ENCODE peak calls at places on chromosomes 12 and 14, in four cellular contexts. W, X, G and O are unnamed samples.
A peak's percentile ranks its signal among the peaks of the same experiment; 100 is the strongest.

GRCh38 chr12:4849024-4849594 is 60.6 kb upstream of the KCNA1 start:
- DNase-seq in X (peak; percentile 61), G (peak; percentile 38), W (peak; percentile 34), O (no peak)

GRCh38 chr12:53746592-53747491 is 4.9 kb downstream of the CISTR start:
- DNase-seq in X (peak; percentile 87), G (peak; percentile 83), W (peak; percentile 90), O (peak; percentile 70)

GRCh38 chr12:49598527-49598926 is 6.9 kb downstream of the FAM186B start:
- DNase-seq in X (no peak), G (no peak), W (no peak), O (no peak)

GRCh38 chr12:79927772-79928474 is 7.0 kb downstream of the PPP1R12A start:
- DNase-seq in G (no peak), W (peak; percentile 62), X (peak; percentile 37), O (no peak)

GRCh38 chr12:94781835-94782234 is 131.5 kb upstream of the TMCC3 start:
- DNase-seq in W (no peak), G (no peak), X (no peak), O (no peak)

GRCh38 chr12:57329219-57329618 is 78.2 kb upstream of the STAC3 start:
- DNase-seq in W (no peak), X (no peak), G (no peak), O (no peak)

GRCh38 chr12:52496054-52496453 is 3.0 kb upstream of the KRT6A start:
- DNase-seq in G (peak; percentile 62), X (no peak), W (peak; percentile 4), O (no peak)

GRCh38 chr12:112714166-112714565 is 77.4 kb upstream of the RPH3A start:
- DNase-seq in G (no peak), W (no peak), X (no peak), O (no peak)

GRCh38 chr14:104075530-104076151 is 9.9 kb upstream of the ASPG start:
- DNase-seq in G (no peak), W (no peak), X (no peak), O (no peak)
- TF ChIP-seq CTCF in G (peak; percentile 42), W (peak; percentile 39), X (peak; percentile 35), O (no peak)

GRCh38 chr12:118498171-118498570 is 121.8 kb downstream of the SUDS3 start:
- DNase-seq in G (no peak), W (no peak), X (no peak), O (no peak)
- TF ChIP-seq CTCF in G (no peak), W (no peak), X (no peak), O (no peak)

GRCh38 chr14:85527458-85527857 is 2.5 kb upstream of the FLRT2 start:
- DNase-seq in X (no peak), G (peak; percentile 13), W (no peak), O (no peak)

GRCh38 chr14:85529803-85530574 is at the start of gene FLRT2:
- DNase-seq in W (peak; percentile 80), G (peak; percentile 72), X (no peak), O (no peak)

GRCh38 chr14:85527006-85527405 is 2.9 kb upstream of the FLRT2 start:
- DNase-seq in W (peak; percentile 76), G (no peak), X (no peak), O (no peak)

GRCh38 chr14:85528882-85529585 is 910 bp upstream of the FLRT2 start:
- DNase-seq in X (no peak), W (peak; percentile 89), G (peak; percentile 64), O (no peak)

GRCh38 chr14:85528080-85528881 is 1.7 kb upstream of the FLRT2 start:
- DNase-seq in X (no peak), W (peak; percentile 93), G (peak; percentile 88), O (no peak)
- TF ChIP-seq CTCF in X (no peak), W (peak; percentile 84), G (peak; percentile 73), O (no peak)

DNA sequence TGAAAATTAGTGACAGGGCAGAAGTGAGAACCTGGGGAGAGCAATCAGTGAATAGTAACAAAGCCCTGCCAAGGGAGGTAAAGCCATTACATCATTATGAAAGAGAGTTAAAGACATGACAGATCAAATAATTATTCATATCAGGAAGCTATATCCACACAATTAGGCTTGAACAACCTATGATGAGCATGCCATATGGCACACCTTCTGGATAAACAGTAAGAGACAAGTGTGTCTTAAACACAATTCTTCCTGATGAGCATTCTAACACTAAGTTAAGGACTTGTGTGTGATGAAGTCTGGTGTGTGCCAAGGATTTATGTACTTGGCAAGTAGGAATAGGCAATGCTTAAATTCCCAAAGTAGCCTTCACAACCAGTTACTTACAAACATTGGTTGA is 76.1 kb downstream of the GALNT4 start:
- DNase-seq in X (no peak), G (no peak), W (no peak), O (no peak)
- TF ChIP-seq CTCF in X (no peak), G (no peak), W (no peak), O (no peak)

GRCh38 chr14:22370084-22370847 is 218.8 kb downstream of the DAD1 start:
- DNase-seq in G (peak; percentile 75), X (no peak), W (peak; percentile 69), O (no peak)

GRCh38 chr14:22379727-22380126 is 209.3 kb downstream of the DAD1 start:
- DNase-seq in X (no peak), G (no peak), W (peak; percentile 54), O (no peak)

GRCh38 chr14:22378181-22378580 is 210.8 kb downstream of the DAD1 start:
- DNase-seq in W (no peak), X (no peak), G (no peak), O (no peak)

GRCh38 chr14:22380511-22381455 is 208.2 kb downstream of the DAD1 start:
- DNase-seq in X (no peak), W (peak; percentile 19), G (no peak), O (no peak)

DNA sequence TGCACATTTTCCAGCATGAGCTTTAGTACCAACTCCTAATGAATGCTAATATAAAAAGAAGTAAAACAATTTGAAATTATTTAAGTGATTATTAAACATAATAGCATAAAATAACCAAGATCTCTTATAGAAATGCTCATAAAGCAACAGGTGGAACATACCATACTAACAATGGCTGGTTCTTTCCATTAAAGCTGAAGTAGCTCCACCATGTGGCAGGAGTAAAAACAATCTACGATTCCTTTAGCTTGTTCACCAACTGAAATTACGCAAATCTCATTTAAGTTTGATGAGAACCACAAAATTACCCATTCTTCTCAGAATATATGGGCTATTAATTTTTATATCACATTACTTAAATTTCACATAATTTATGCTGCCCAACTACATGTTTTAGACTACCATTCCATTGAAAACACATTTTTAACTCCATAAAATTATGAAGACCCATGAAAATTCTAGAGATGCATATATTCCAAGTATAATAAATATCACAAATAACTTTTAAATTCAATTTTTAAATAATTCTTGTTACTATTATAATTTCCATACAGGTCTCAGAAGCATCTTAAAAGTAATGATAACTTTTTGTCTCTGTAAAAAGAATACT is 213.6 kb downstream of the DAD1 start:
- DNase-seq in G (peak; percentile 63), W (peak; percentile 38), X (no peak), O (no peak)
- TF ChIP-seq CTCF in G (peak; percentile 69), W (peak; percentile 65), X (peak; percentile 64), O (peak; percentile 46)

GRCh38 chr12:91667698-91668097 is 477.9 kb downstream of the BTG1 start:
- DNase-seq in G (no peak), W (no peak), X (no peak), O (no peak)
- TF ChIP-seq CTCF in G (no peak), W (no peak), X (no peak), O (no peak)

GRCh38 chr12:21774358-21775129 is at the start of gene KCNJ8:
- DNase-seq in W (peak; percentile 22), X (no peak), G (no peak), O (no peak)

GRCh38 chr12:21771311-21771710 is 3.2 kb downstream of the KCNJ8 start:
- DNase-seq in X (no peak), G (no peak), W (peak; percentile 51), O (no peak)

GRCh38 chr12:21775130-21775920 is 819 bp upstream of the KCNJ8 start:
- DNase-seq in W (no peak), X (no peak), G (no peak), O (no peak)

GRCh38 chr12:21773799-21774198 is 707 bp downstream of the KCNJ8 start:
- DNase-seq in X (no peak), W (no peak), G (no peak), O (no peak)

DNA sequence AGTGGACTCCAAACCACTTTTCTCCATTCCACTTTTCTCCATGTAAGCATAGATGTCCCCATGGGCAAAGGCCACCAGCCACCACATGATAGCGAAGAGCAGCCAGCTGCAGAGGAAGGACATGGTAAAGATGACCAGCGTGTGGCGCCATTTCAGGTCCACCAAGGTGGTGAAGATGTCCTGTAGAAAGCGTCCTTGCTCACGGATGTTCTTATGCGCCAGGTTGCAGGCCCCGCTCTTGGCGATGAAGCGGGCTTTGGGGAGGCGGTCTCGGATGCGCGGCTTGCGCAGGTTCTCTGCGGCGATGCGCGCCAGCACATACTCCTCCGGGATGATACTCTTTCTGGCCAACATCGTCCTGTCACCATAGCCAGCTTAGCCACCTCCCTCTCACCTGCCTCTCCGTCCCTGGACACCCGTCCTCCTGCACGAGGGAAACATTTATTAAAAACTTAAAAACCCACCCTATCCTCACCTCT is 1.2 kb downstream of the KCNJ8 start:
- DNase-seq in X (no peak), W (peak; percentile 4), G (peak; percentile 5), O (no peak)
- TF ChIP-seq CTCF in X (peak; percentile 18), W (peak; percentile 31), G (no peak), O (no peak)

GRCh38 chr12:9064201-9064814 is 51.4 kb downstream of the A2M start:
- DNase-seq in X (peak; percentile 79), G (peak; percentile 71), W (peak; percentile 38), O (peak; percentile 38)
- TF ChIP-seq CTCF in X (peak; percentile 67), G (peak; percentile 38), W (peak; percentile 34), O (no peak)

GRCh38 chr14:75991753-75992152 is 6.2 kb downstream of the IFT43 start:
- DNase-seq in W (peak; percentile 77), X (no peak), G (no peak), O (no peak)

GRCh38 chr14:75990297-75990696 is 4.7 kb downstream of the IFT43 start:
- DNase-seq in W (no peak), G (no peak), X (no peak), O (no peak)

GRCh38 chr14:75996488-75996887 is 10.9 kb downstream of the IFT43 start:
- DNase-seq in X (no peak), W (no peak), G (no peak), O (no peak)

GRCh38 chr14:75995372-75996041 is 9.9 kb downstream of the IFT43 start:
- DNase-seq in G (no peak), W (peak; percentile 88), X (no peak), O (no peak)

GRCh38 chr14:75993567-75994041 is 8.0 kb downstream of the IFT43 start:
- DNase-seq in W (no peak), X (no peak), G (no peak), O (no peak)
- TF ChIP-seq CTCF in W (no peak), X (no peak), G (no peak), O (no peak)